ENCODE peak calls at places on chromosome 1, in four cellular contexts. N is H1, J is A549, W is K562. B is an unnamed sample.

GRCh38 chr1:4973341-4973740 is 318.9 kb downstream of the AJAP1 start:
- DNase-seq in N (no peak), J (no peak), W (no peak), B (no peak)

GRCh38 chr1:153490272-153491051 is 30.0 kb upstream of the S100A7 start:
- DNase-seq in J (peak), N (no peak), W (no peak), B (no peak)

GRCh38 chr1:50976111-50976889 is 6.3 kb downstream of the CDKN2C start:
- DNase-seq in N (no peak), W (peak), J (peak), B (no peak)

GRCh38 chr1:117570988-117571409 is 34.8 kb upstream of the TENT5C start:
- DNase-seq in W (peak), J (no peak), N (no peak), B (no peak)

GRCh38 chr1:149843302-149844041 is 55.9 kb upstream of the BOLA1 start:
- DNase-seq in J (no peak), N (no peak), W (no peak), B (peak)

GRCh38 chr1:182646739-182647138 is 37.6 kb downstream of the RGS8 start:
- DNase-seq in N (no peak), W (no peak), J (no peak), B (no peak)

GRCh38 chr1:147825586-147825985 is 65.2 kb upstream of the GJA5 start:
- DNase-seq in N (no peak), W (no peak), J (no peak), B (no peak)

GRCh38 chr1:192747942-192748341 is 60.9 kb upstream of the RGS2 start:
- DNase-seq in W (no peak), J (peak), N (no peak), B (no peak)

GRCh38 chr1:246597340-246597739 is 31.1 kb downstream of the CNST start:
- DNase-seq in J (peak), W (no peak), N (no peak), B (peak)

GRCh38 chr1:40630488-40631223 is 34.8 kb downstream of the RIMS3 start:
- DNase-seq in J (peak), N (no peak), W (peak), B (peak)

GRCh38 chr1:22838965-22839364 is 128.3 kb downstream of the EPHB2 start:
- DNase-seq in J (no peak), N (no peak), W (no peak), B (no peak)

GRCh38 chr1:228958121-228958520 is 222.8 kb downstream of the RHOU start:
- DNase-seq in W (no peak), J (no peak), N (no peak), B (no peak)

GRCh38 chr1:244381887-244382565 is 69.7 kb downstream of the ADSS2 start:
- DNase-seq in W (no peak), N (no peak), J (no peak), B (no peak)

GRCh38 chr1:158679289-158679688 is 7.2 kb downstream of the SPTA1 start:
- DNase-seq in J (no peak), N (no peak), W (no peak), B (no peak)

GRCh38 chr1:81126989-81127571 is 673.7 kb upstream of the ADGRL2 start:
- DNase-seq in W (no peak), N (no peak), J (no peak), B (no peak)

GRCh38 chr1:33181906-33182305 is at the start of gene TRIM62:
- DNase-seq in W (peak), J (peak), N (peak), B (peak)

GRCh38 chr1:34792424-34792823 is 375 bp upstream of the GJA4 start:
- DNase-seq in J (no peak), N (no peak), W (no peak), B (no peak)

GRCh38 chr1:149879556-149879955 is 19.8 kb upstream of the BOLA1 start:
- DNase-seq in J (no peak), N (no peak), W (no peak), B (no peak)

GRCh38 chr1:201756411-201756810 is 72.5 kb upstream of the IPO9 start:
- DNase-seq in N (no peak), J (no peak), W (no peak), B (no peak)

GRCh38 chr1:168138134-168138533 is 1.4 kb upstream of the GPR161 start:
- DNase-seq in J (no peak), N (no peak), W (no peak), B (no peak)

GRCh38 chr1:167428418-167428817 is 89.9 kb downstream of the CD247 start:
- DNase-seq in N (no peak), J (no peak), W (no peak), B (no peak)

GRCh38 chr1:1118893-1119220 is 3.0 kb upstream of the C1orf159 start:
- DNase-seq in J (no peak), N (no peak), W (no peak), B (no peak)
- TF ChIP-seq RNF2 in J (no peak), N (no peak), W (no peak), B (no peak)

DNA sequence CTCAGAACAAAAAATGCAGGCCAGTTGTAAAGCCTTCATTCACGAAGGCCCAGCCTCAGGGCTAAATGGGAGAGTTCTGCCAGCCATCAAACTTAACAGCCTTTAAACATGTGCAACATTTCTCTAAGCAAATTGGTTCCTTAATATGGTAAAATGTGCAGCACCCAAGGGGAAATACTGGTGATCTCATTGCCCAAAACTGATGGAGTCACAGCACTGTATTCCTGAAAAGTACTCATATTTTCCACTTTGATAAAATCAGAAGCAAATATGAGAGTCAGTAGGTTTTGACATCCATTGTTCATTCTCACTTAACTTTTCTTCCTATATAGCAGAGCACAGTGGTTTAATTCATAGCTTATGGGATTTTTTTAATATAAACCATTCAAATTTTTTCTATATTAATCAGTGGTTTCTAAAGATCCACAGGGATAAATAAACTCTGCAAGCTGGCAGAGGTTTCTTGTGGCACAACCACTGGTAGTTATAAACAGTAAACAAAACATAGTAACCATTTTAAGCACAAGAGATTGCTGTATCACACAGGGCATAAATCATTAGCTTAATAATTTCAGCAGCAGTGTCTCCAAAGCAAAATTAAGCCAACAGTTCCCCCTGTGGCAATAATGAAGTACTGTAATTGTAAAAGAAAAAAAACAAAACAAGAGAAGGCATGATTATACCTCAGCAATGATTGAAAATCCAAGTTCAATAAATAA is 106.9 kb upstream of the LYPLAL1 start:
- DNase-seq in N (no peak), W (no peak), J (peak), B (no peak)
- TF ChIP-seq RNF2 in N (no peak), W (no peak), J (no peak), B (no peak)

DNA sequence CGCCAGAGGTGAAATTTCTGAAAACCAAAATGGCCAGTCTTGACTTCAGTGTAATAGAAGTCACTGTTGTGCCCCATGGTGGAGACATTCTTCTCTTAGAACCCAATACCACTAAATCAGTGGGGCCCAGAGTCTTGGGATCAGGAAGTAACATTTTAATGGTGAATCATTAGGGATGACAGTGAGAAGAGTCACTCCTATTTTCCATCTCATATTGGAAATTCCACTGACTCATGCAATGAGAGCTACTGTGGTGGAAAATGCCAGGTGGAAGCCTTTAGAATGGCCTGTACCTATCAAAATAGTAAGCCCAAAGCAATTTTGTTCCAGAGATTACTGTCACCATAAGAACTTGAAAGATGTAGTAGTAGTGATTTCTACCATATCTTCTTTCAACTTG is 20.6 kb upstream of the PPM1J start:
- DNase-seq in J (peak), N (no peak), W (no peak), B (no peak)
- TF ChIP-seq RNF2 in J (no peak), N (no peak), W (no peak), B (no peak)

GRCh38 chr1:154955039-154955717 is 721 bp downstream of the PBXIP1 start:
- DNase-seq in N (no peak), W (peak), J (peak), B (peak)
- TF ChIP-seq RNF2 in N (no peak), W (no peak), J (no peak), B (no peak)

DNA sequence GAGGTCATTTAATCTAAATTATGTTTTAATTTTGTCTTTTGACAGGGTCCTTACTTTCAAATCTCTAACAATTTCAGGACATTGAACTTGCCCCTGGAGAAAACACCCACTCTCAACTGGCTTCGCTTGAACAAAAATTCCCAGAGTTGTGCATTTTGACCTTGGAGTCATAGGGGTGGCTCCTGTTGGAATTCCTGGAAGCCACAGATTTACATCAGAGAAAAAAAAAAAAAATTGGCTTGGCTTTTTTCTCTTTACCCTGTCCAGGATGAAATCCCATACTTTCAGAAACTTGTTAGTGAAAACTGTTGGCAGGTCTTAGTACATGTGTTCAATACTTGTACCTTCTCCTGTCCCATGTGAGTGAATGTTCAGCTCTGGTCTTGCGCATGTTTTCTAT is 228.7 kb downstream of the TGFB2 start:
- DNase-seq in J (no peak), N (no peak), W (no peak), B (no peak)
- TF ChIP-seq RNF2 in J (no peak), N (no peak), W (no peak), B (no peak)

GRCh38 chr1:96256391-96256790 is 465.2 kb upstream of the PTBP2 start:
- DNase-seq in J (no peak), W (no peak), N (no peak), B (no peak)

GRCh38 chr1:96259399-96259798 is 462.2 kb upstream of the PTBP2 start:
- DNase-seq in W (no peak), J (no peak), N (no peak), B (no peak)

DNA sequence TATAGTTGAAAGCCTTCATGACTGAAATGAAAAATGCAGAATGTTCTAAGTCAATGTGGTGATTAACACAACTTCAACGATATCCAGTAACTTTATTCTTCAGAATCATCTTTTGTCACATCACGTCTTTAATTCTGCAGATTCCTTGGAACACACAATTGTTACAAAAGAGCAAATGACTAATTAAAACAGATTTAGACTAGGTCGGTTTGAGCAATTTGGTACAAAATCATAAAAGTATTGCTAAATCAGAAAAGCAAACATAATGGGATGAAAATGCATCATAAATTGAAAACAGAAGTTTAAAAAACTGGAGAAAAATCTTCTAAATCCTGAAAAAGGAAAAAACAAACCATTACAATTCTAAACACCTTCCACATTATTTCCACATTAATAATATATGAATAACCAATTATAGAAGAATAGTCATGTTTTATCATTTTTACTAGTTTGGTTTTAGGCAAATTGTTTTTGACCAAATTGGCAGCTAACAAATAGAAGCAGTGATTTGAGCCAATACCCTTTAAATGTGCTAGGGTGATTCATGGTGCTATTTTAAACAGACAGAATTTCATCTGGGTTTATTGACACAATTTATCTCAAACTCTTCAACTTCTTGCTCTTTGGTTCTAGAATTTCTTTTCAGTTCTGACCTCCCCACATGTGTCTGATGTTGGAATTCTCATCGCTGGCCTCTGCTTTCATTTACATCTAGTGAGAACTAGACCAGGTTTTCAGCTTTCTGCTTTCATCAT is 468.1 kb upstream of the PTBP2 start:
- DNase-seq in J (no peak), N (no peak), W (no peak), B (no peak)
- TF ChIP-seq RNF2 in J (no peak), N (no peak), W (no peak), B (no peak)

DNA sequence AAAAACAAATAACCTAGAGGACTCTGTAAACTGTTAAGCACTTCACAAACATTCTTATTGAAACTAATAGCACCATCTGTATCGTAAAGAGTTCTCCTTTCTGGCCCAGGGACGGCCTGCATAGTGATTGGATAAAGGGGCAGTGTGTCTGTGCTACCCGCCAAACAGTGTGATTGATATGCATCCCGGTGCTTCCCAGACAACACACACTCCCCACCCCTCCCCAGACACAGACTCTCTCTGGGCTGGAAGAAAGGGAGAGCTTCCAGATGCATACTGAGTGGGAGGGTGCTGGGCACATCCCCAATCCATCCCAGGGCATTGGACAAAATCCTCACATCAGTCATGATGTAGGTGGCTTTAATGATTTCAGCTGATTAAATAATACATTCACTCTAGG is 3.7 kb downstream of the HSD11B1 start:
- DNase-seq in W (no peak), N (no peak), J (no peak), B (no peak)
- TF ChIP-seq RNF2 in W (no peak), N (no peak), J (no peak), B (no peak)

GRCh38 chr1:87201768-87202167 is 126.9 kb upstream of the LMO4 start:
- DNase-seq in J (no peak), N (no peak), W (no peak), B (no peak)

GRCh38 chr1:87200875-87201638 is 127.6 kb upstream of the LMO4 start:
- DNase-seq in J (no peak), W (no peak), N (no peak), B (no peak)

GRCh38 chr1:87203890-87204289 is 124.8 kb upstream of the LMO4 start:
- DNase-seq in N (no peak), J (no peak), W (no peak), B (no peak)

GRCh38 chr1:87204441-87204840 is 124.2 kb upstream of the LMO4 start:
- DNase-seq in J (no peak), N (no peak), W (no peak), B (no peak)

GRCh38 chr1:87202922-87203655 is 125.6 kb upstream of the LMO4 start:
- DNase-seq in J (no peak), W (no peak), N (no peak), B (no peak)
- TF ChIP-seq RNF2 in J (no peak), W (no peak), N (no peak), B (no peak)

DNA sequence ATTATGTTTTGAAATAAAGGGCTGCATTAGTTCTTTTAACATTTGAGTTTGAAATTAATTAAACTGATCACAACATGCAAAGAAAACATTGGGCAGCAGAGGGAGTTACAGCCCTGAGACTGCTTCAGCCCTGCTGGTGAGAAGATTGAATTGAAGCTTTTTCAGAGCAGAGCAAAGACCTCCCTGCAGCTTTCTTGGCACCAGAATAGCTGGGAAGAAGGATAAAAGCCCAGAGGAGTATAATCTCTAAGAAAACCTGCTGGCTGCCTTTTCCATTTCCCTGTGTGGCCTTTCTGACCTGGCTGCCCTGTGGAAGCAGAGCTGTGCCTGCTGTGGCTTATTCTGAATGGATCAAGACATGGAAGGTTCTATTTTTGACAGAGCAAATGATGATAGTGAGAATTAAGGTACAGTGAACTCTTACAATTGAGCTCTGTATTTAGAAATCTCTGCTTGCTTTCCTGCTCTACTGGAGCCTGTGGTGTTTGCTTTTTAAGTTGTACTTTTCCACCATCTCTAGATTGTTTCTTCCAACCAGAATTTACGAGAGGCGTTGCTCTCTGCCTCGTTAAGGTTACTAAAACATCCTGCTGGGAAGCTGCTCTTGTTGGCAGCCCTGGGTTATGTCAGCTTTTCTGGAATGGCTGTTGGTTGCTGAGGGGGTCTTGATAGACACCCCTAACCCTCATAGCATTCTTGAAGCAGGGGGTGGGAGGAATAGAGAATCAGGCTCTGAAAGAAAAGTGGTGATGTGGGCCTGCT is 9.9 kb downstream of the SNRPE start:
- DNase-seq in J (peak), W (peak), N (peak), B (peak)
- TF ChIP-seq RNF2 in J (no peak), W (no peak), N (no peak), B (no peak)